ENCODE peak calls at places on chromosome 22, in four cellular contexts. One of them, this sample, is unnamed.

GRCh38 chr22:24391836-24392217 is 35.6 kb upstream of the ADORA2A start:
- DNase-seq in SK-N-SH: peak; percentile 50
- DNase-seq in H1: no peak
- DNase-seq in K562: no peak
- DNase-seq in this sample: no peak

GRCh38 chr22:32803020-32803758 is 1.7 kb downstream of the TIMP3 start:
- DNase-seq in H1: no peak
- DNase-seq in K562: no peak
- DNase-seq in SK-N-SH: no peak
- DNase-seq in this sample: no peak

GRCh38 chr22:28983190-28983589 is 78.4 kb downstream of the C22orf31 start:
- DNase-seq in K562: no peak
- DNase-seq in H1: no peak
- DNase-seq in SK-N-SH: no peak
- DNase-seq in this sample: no peak

GRCh38 chr22:43861529-43861928 is 784 bp downstream of the SULT4A1 start:
- DNase-seq in SK-N-SH: peak; percentile 48
- DNase-seq in K562: no peak
- DNase-seq in H1: no peak
- DNase-seq in this sample: no peak

GRCh38 chr22:22168190-22168940 is 76.2 kb upstream of the VPREB1 start:
- DNase-seq in K562: peak; percentile 74
- DNase-seq in H1: no peak
- DNase-seq in SK-N-SH: peak; percentile 16
- DNase-seq in this sample: peak; percentile 37

GRCh38 chr22:21587803-21588611 is 20.5 kb downstream of the UBE2L3 start:
- DNase-seq in K562: peak; percentile 93
- DNase-seq in H1: no peak
- DNase-seq in SK-N-SH: no peak
- DNase-seq in this sample: no peak

GRCh38 chr22:22245256-22245909 is 797 bp downstream of the VPREB1 start:
- DNase-seq in SK-N-SH: no peak
- DNase-seq in K562: peak; percentile 15
- DNase-seq in H1: no peak
- DNase-seq in this sample: no peak

GRCh38 chr22:40624770-40625169 is 11.7 kb downstream of the MRTFA start:
- DNase-seq in H1: no peak
- DNase-seq in K562: no peak
- DNase-seq in SK-N-SH: no peak
- DNase-seq in this sample: no peak

GRCh38 chr22:24099661-24100060 is 81.6 kb upstream of the SUSD2 start:
- DNase-seq in H1: no peak
- DNase-seq in K562: no peak
- DNase-seq in SK-N-SH: no peak
- DNase-seq in this sample: no peak

GRCh38 chr22:24760708-24761306 is 13.7 kb downstream of the PIWIL3 start:
- DNase-seq in H1: no peak
- DNase-seq in K562: no peak
- DNase-seq in SK-N-SH: no peak
- DNase-seq in this sample: no peak

GRCh38 chr22:35530700-35531099 is 9.9 kb upstream of the RASD2 start:
- DNase-seq in SK-N-SH: no peak
- DNase-seq in H1: no peak
- DNase-seq in K562: no peak
- DNase-seq in this sample: no peak

GRCh38 chr22:27144345-27144744 is 487.0 kb downstream of the MIAT start:
- DNase-seq in K562: no peak
- DNase-seq in SK-N-SH: no peak
- DNase-seq in H1: no peak
- DNase-seq in this sample: no peak

GRCh38 chr22:24592846-24593809 is at the start of gene LRRC75B:
- DNase-seq in H1: peak; percentile 46
- DNase-seq in K562: peak; percentile 77
- DNase-seq in SK-N-SH: peak; percentile 99
- DNase-seq in this sample: no peak

GRCh38 chr22:27642104-27642800 is 159.3 kb downstream of the MN1 start:
- DNase-seq in SK-N-SH: peak; percentile 49
- DNase-seq in K562: no peak
- DNase-seq in H1: no peak
- DNase-seq in this sample: no peak

GRCh38 chr22:19120829-19121630 is 1.2 kb downstream of the DGCR2 start:
- DNase-seq in H1: no peak
- DNase-seq in SK-N-SH: no peak
- DNase-seq in K562: peak; percentile 77
- DNase-seq in this sample: no peak

GRCh38 chr22:38107692-38108515 is 2.6 kb downstream of the BAIAP2L2 start:
- DNase-seq in SK-N-SH: no peak
- DNase-seq in H1: no peak
- DNase-seq in K562: no peak
- DNase-seq in this sample: no peak

GRCh38 chr22:48319321-48320047 is 1508.2 kb downstream of the BRD1 start:
- DNase-seq in K562: no peak
- DNase-seq in H1: no peak
- DNase-seq in SK-N-SH: no peak
- DNase-seq in this sample: no peak

GRCh38 chr22:36781656-36782627 is 6.0 kb upstream of the IFT27 start:
- DNase-seq in SK-N-SH: peak; percentile 86
- DNase-seq in K562: peak; percentile 74
- DNase-seq in H1: peak; percentile 73
- DNase-seq in this sample: no peak
- H3K9ac ChIP-seq in SK-N-SH: no peak overlapping the region
- H3K9ac ChIP-seq in K562: no peak overlapping the region
- H3K9ac ChIP-seq in H1: no peak overlapping the region
- H3K9ac ChIP-seq in this sample: no peak overlapping the region

GRCh38 chr22:46947516-46948260 is 185.2 kb downstream of the TBC1D22A start:
- DNase-seq in SK-N-SH: no peak
- DNase-seq in K562: no peak
- DNase-seq in H1: no peak
- DNase-seq in this sample: no peak
- TF ChIP-seq POLR2AphosphoS5 in SK-N-SH: no peak
- TF ChIP-seq POLR2AphosphoS5 in K562: no peak
- TF ChIP-seq POLR2AphosphoS5 in H1: no peak
- TF ChIP-seq POLR2AphosphoS5 in this sample: no peak

GRCh38 chr22:42309865-42310264 is 39.4 kb upstream of the TCF20 start:
- DNase-seq in H1: no peak
- DNase-seq in SK-N-SH: no peak
- DNase-seq in K562: no peak
- DNase-seq in this sample: no peak
- H3K27ac ChIP-seq in H1: no peak overlapping the region
- H3K27ac ChIP-seq in SK-N-SH: no peak overlapping the region
- H3K27ac ChIP-seq in K562: no peak overlapping the region
- H3K27ac ChIP-seq in this sample: no peak overlapping the region

GRCh38 chr22:39429916-39430575 is 26.8 kb upstream of the MGAT3 start:
- DNase-seq in H1: no peak
- DNase-seq in K562: no peak
- DNase-seq in SK-N-SH: no peak
- DNase-seq in this sample: no peak

GRCh38 chr22:39427751-39428596 is 28.4 kb downstream of the TAB1 start:
- DNase-seq in K562: no peak
- DNase-seq in H1: no peak
- DNase-seq in SK-N-SH: no peak
- DNase-seq in this sample: no peak

GRCh38 chr22:39430576-39431150 is 26.1 kb upstream of the MGAT3 start:
- DNase-seq in K562: no peak
- DNase-seq in H1: no peak
- DNase-seq in SK-N-SH: no peak
- DNase-seq in this sample: no peak

GRCh38 chr22:39429186-39429585 is 27.6 kb upstream of the MGAT3 start:
- DNase-seq in K562: no peak
- DNase-seq in SK-N-SH: no peak
- DNase-seq in H1: no peak
- DNase-seq in this sample: no peak

GRCh38 chr22:39428597-39429071 is 28.2 kb upstream of the MGAT3 start:
- DNase-seq in H1: peak; percentile 80
- DNase-seq in K562: no peak
- DNase-seq in SK-N-SH: no peak
- DNase-seq in this sample: peak; percentile 50
- H3K9ac ChIP-seq in H1: peak overlapping the region; percentile 34
- H3K9ac ChIP-seq in K562: peak overlapping the region; percentile 78
- H3K9ac ChIP-seq in SK-N-SH: no peak overlapping the region
- H3K9ac ChIP-seq in this sample: no peak overlapping the region

GRCh38 chr22:45008853-45009751 is 703 bp downstream of the PHF21B start:
- DNase-seq in H1: no peak
- DNase-seq in SK-N-SH: peak; percentile 75
- DNase-seq in K562: peak; percentile 7
- DNase-seq in this sample: no peak
- TF ChIP-seq POLR2AphosphoS5 in H1: peak; percentile 13
- TF ChIP-seq POLR2AphosphoS5 in SK-N-SH: no peak
- TF ChIP-seq POLR2AphosphoS5 in K562: no peak
- TF ChIP-seq POLR2AphosphoS5 in this sample: no peak

GRCh38 chr22:42683599-42684283 is 34.5 kb upstream of the CYB5R3 start:
- DNase-seq in SK-N-SH: peak; percentile 65
- DNase-seq in H1: no peak
- DNase-seq in K562: no peak
- DNase-seq in this sample: no peak
- H3K27ac ChIP-seq in SK-N-SH: no peak overlapping the region
- H3K27ac ChIP-seq in H1: no peak overlapping the region
- H3K27ac ChIP-seq in K562: no peak overlapping the region
- H3K27ac ChIP-seq in this sample: no peak overlapping the region

GRCh38 chr22:20436309-20437252 is 1.0 kb downstream of the SCARF2 start:
- DNase-seq in H1: no peak
- DNase-seq in K562: no peak
- DNase-seq in SK-N-SH: peak; percentile 90
- DNase-seq in this sample: no peak
- H3K9ac ChIP-seq in H1: no peak overlapping the region
- H3K9ac ChIP-seq in K562: peak overlapping the region; percentile 16
- H3K9ac ChIP-seq in SK-N-SH: peak overlapping the region; percentile 87
- H3K9ac ChIP-seq in this sample: peak overlapping the region; percentile 66

This sample was measured in SK-N-MC.